ENCODE peak calls at places on chromosome 19, in six cellular contexts. H, M, W, I, F and N are unnamed samples.
A peak's percentile ranks its signal among the peaks of the same experiment; 100 is the strongest.

GRCh38 chr19:13781547-13781946 is 7.3 kb downstream of the C19orf53 start:
- DNase-seq in H (peak; percentile 87), W (peak; percentile 64), I (peak; percentile 83), M (peak; percentile 72), F (peak; percentile 81), N (peak; percentile 72)

GRCh38 chr19:19514881-19515763 is at the start of gene TSSK6:
- DNase-seq in W (no peak), I (peak; percentile 32), H (no peak), M (no peak), F (no peak), N (no peak)

GRCh38 chr19:2327773-2328400 is 499 bp downstream of the LSM7 start:
- DNase-seq in F (peak; percentile 81), H (peak; percentile 90), W (peak; percentile 67), M (no peak), I (peak; percentile 80), N (peak; percentile 95)

GRCh38 chr19:51439021-51439465 is 19.2 kb downstream of the SIGLEC8 start:
- DNase-seq in I (no peak), F (no peak), H (peak; percentile 54), W (peak; percentile 49), M (no peak), N (peak; percentile 2)

GRCh38 chr19:49678970-49679831 is 2.1 kb downstream of the PRMT1 start:
- DNase-seq in F (no peak), I (no peak), W (no peak), H (no peak), M (no peak), N (no peak)

GRCh38 chr19:8361921-8362793 is 1.8 kb upstream of the ANGPTL4 start:
- DNase-seq in F (peak; percentile 99), M (peak; percentile 93), I (peak; percentile 93), W (peak; percentile 92), H (no peak), N (peak; percentile 99)

GRCh38 chr19:10828981-10829821 is 6.8 kb downstream of the TMED1 start:
- DNase-seq in I (no peak), H (peak; percentile 76), M (no peak), F (no peak), W (no peak), N (no peak)

GRCh38 chr19:51490676-51491075 is 10.9 kb downstream of the SIGLEC12 start:
- DNase-seq in I (no peak), W (no peak), H (peak; percentile 61), F (no peak), M (no peak), N (no peak)

GRCh38 chr19:45117167-45117594 is 24.2 kb downstream of the PPP1R37 start:
- DNase-seq in I (no peak), H (peak; percentile 68), F (peak; percentile 20), W (peak; percentile 35), M (no peak), N (no peak)

GRCh38 chr19:1274852-1275259 is 474 bp upstream of the FAM174C start:
- DNase-seq in H (peak; percentile 81), I (no peak), F (no peak), M (no peak), W (no peak), N (no peak)

GRCh38 chr19:38890686-38891085 is 8.7 kb downstream of the SIRT2 start:
- DNase-seq in W (no peak), M (no peak), H (no peak), I (no peak), F (no peak), N (no peak)

GRCh38 chr19:55605637-55606470 is at the start of gene ZNF865:
- DNase-seq in F (peak; percentile 87), W (peak; percentile 79), I (peak; percentile 88), M (peak; percentile 72), H (peak; percentile 92), N (peak; percentile 78)

GRCh38 chr19:43560687-43561086 is 14.6 kb downstream of the XRCC1 start:
- DNase-seq in F (peak; percentile 52), W (no peak), I (no peak), M (no peak), H (peak; percentile 53), N (no peak)

GRCh38 chr19:47813304-47813994 is 8.3 kb upstream of the CRX start:
- DNase-seq in F (peak; percentile 18), I (peak; percentile 86), H (peak; percentile 99), W (peak; percentile 82), M (peak; percentile 65), N (peak; percentile 25)

GRCh38 chr19:39679791-39680168 is 24.1 kb downstream of the LGALS16 start:
- DNase-seq in F (no peak), W (no peak), I (no peak), H (no peak), M (no peak), N (no peak)

GRCh38 chr19:5128251-5128931 is 159.5 kb downstream of the KDM4B start:
- DNase-seq in H (peak; percentile 87), W (no peak), M (peak; percentile 68), I (no peak), F (peak; percentile 75), N (no peak)

GRCh38 chr19:10074153-10074552 is 12.0 kb upstream of the SHFL start:
- DNase-seq in W (no peak), F (peak; percentile 36), I (peak; percentile 28), H (no peak), M (no peak), N (peak; percentile 13)

GRCh38 chr19:36047835-36048234 is 6.2 kb downstream of the THAP8 start:
- DNase-seq in M (no peak), F (no peak), H (no peak), I (no peak), W (no peak), N (no peak)

GRCh38 chr19:532578-533484 is 1.3 kb downstream of the CDC34 start:
- DNase-seq in F (peak; percentile 64), I (peak; percentile 73), W (peak; percentile 67), M (peak; percentile 86), H (peak; percentile 89), N (peak; percentile 50)

GRCh38 chr19:56273563-56274117 is 1.1 kb downstream of the EDDM13 start:
- DNase-seq in W (no peak), F (peak; percentile 45), H (no peak), I (no peak), M (no peak), N (peak; percentile 63)

GRCh38 chr19:49469828-49470614 is 4.0 kb upstream of the FLT3LG start:
- DNase-seq in W (peak; percentile 57), I (no peak), M (no peak), F (peak; percentile 32), H (no peak), N (no peak)

GRCh38 chr19:2549701-2550191 is 73.8 kb downstream of the GADD45B start:
- DNase-seq in F (peak; percentile 88), I (peak; percentile 64), M (peak; percentile 80), W (peak; percentile 66), H (no peak), N (no peak)

GRCh38 chr19:24033308-24033961 is 53.6 kb upstream of the ZNF254 start:
- DNase-seq in F (peak; percentile 91), W (peak; percentile 91), H (peak; percentile 97), M (peak; percentile 90), I (peak; percentile 95), N (peak; percentile 77)
- TF ChIP-seq CTCF in F (peak; percentile 18), W (no peak), H (peak; percentile 38), M (peak; percentile 19), I (no peak), N (peak; percentile 26)

DNA sequence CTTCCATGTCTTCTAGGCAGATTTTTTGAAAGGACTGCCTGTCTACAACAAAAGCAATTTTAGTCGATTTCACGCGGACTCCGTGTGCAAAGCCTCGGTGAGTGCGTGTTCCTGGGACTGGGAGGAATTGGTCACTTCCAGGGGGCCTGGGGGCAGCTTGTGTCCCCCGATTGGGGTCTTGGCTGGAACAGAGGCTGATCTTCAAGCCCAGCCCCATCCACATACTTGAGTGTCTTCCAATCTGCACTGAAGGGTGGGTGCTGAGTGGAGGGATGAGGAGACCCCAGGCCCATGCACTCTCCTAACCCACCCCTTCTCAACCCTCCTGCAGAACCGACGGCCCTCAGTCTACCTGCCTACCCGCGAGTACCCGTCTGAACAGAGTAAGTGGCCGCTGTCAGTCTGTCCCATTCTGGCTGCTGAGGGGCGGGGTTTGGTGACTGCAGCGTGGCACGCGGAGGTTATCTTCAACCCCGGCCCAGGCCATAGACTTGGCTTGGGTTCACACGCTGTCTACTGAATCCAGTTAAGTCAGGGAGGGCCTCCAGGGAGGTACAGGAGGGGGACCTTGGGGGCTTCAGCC is 4.7 kb downstream of the DDA1 start:
- DNase-seq in W (no peak), M (no peak), I (no peak), H (no peak), F (no peak), N (no peak)
- H3K4me3 ChIP-seq in W (no peak overlapping the region), M (no peak overlapping the region), I (no peak overlapping the region), H (no peak overlapping the region), F (no peak overlapping the region), N (no peak overlapping the region)

GRCh38 chr19:29524201-29524911 is 1.4 kb upstream of the VSTM2B start:
- DNase-seq in H (peak; percentile 78), F (no peak), M (peak; percentile 2), W (no peak), I (no peak), N (no peak)
- TF ChIP-seq CTCF in H (peak; percentile 42), F (no peak), M (no peak), W (no peak), I (no peak), N (no peak)

GRCh38 chr19:16462757-16463250 is 9.0 kb downstream of the EPS15L1 start:
- DNase-seq in W (no peak), M (peak; percentile 41), F (peak; percentile 34), I (no peak), H (no peak), N (peak; percentile 77)
- H3K4me3 ChIP-seq in W (no peak overlapping the region), M (no peak overlapping the region), F (no peak overlapping the region), I (no peak overlapping the region), H (no peak overlapping the region), N (no peak overlapping the region)

DNA sequence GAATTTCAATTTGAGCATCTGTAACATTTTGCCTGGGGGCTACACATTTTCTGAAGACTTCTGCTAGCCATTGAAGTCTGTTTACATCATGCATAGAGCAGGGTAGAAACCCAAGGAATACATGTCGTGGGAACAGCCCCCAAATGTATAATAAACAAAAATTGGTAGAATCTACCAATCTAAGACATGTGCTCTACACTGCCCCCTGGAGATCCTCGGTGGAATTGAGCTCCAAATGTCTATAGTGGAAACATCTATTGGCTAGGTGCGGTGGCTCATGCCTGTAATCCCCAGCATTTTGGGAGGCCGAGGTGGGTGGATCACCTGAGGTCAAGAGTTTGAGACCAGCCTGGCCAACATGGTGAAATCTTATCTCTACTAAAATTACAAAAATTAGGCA is 57.3 kb downstream of the MBD3L2B start:
- DNase-seq in F (no peak), H (peak; percentile 51), M (no peak), W (peak; percentile 41), I (no peak), N (no peak)
- TF ChIP-seq CTCF in F (no peak), H (peak; percentile 48), M (peak; percentile 38), W (no peak), I (peak; percentile 45), N (peak; percentile 5)

GRCh38 chr19:41922585-41922984 is 5.7 kb downstream of the ERFL start:
- DNase-seq in H (no peak), I (no peak), F (no peak), M (no peak), W (no peak), N (no peak)
- H3K4me3 ChIP-seq in H (no peak overlapping the region), I (no peak overlapping the region), F (no peak overlapping the region), M (no peak overlapping the region), W (no peak overlapping the region), N (no peak overlapping the region)